ENCODE peak calls at places on chromosomes 13 and 19, in six cellular contexts. Y, B, J, G, A and U are unnamed samples.

GRCh38 chr13:109844396-109844795 is 58.0 kb upstream of the IRS2 start:
- DNase-seq in Y (no peak), B (no peak), J (no peak), G (no peak), A (no peak), U (no peak)

GRCh38 chr13:56735537-56735942 is 405.2 kb upstream of the PRR20A start:
- DNase-seq in Y (peak; percentile 36), B (no peak), J (no peak), G (no peak), A (no peak), U (no peak)

GRCh38 chr19:57477191-57478008 is at the start of gene ZNF772:
- DNase-seq in Y (peak; percentile 93), B (peak; percentile 95), J (peak; percentile 81), G (peak; percentile 92), A (peak; percentile 86), U (peak; percentile 95)

GRCh38 chr19:58021541-58022282 is 12.1 kb upstream of the ZSCAN1 start:
- DNase-seq in Y (no peak), B (peak; percentile 53), J (no peak), G (no peak), A (peak; percentile 27), U (peak; percentile 12)

GRCh38 chr19:6232567-6232966 is 47.2 kb downstream of the MLLT1 start:
- DNase-seq in Y (peak; percentile 10), B (no peak), J (no peak), G (peak; percentile 66), A (no peak), U (no peak)

GRCh38 chr13:31038834-31039552 is 106.5 kb downstream of the TEX26 start:
- DNase-seq in Y (no peak), B (no peak), J (no peak), G (no peak), A (no peak), U (no peak)

GRCh38 chr13:113531041-113531873 is 40.7 kb upstream of the DCUN1D2 start:
- DNase-seq in Y (no peak), B (no peak), J (no peak), G (no peak), A (no peak), U (no peak)

GRCh38 chr19:47228168-47228936 is 2.6 kb downstream of the BBC3 start:
- DNase-seq in Y (peak; percentile 75), B (peak; percentile 69), J (no peak), G (peak; percentile 84), A (peak; percentile 74), U (peak; percentile 61)

GRCh38 chr19:14840206-14840605 is 5.2 kb upstream of the OR7A5 start:
- DNase-seq in Y (no peak), B (no peak), J (no peak), G (no peak), A (no peak), U (no peak)

GRCh38 chr13:79966502-79966901 is 374.4 kb downstream of the SPRY2 start:
- DNase-seq in Y (no peak), B (no peak), J (no peak), G (no peak), A (no peak), U (no peak)

GRCh38 chr19:33093420-33094210 is 12.6 kb downstream of the GPATCH1 start:
- DNase-seq in Y (no peak), B (no peak), J (no peak), G (no peak), A (no peak), U (no peak)

GRCh38 chr19:3364501-3364858 is 1.9 kb upstream of the NFIC start:
- DNase-seq in Y (no peak), B (no peak), J (no peak), G (no peak), A (no peak), U (no peak)
- H3K27me3 ChIP-seq in Y (no peaks in the 10 kb centered on the region), B (no peaks in the 10 kb centered on the region), J (no peaks in the 10 kb centered on the region), G (no peaks in the 10 kb centered on the region), A (no peaks in the 10 kb centered on the region), U (no peaks in the 10 kb centered on the region)

DNA sequence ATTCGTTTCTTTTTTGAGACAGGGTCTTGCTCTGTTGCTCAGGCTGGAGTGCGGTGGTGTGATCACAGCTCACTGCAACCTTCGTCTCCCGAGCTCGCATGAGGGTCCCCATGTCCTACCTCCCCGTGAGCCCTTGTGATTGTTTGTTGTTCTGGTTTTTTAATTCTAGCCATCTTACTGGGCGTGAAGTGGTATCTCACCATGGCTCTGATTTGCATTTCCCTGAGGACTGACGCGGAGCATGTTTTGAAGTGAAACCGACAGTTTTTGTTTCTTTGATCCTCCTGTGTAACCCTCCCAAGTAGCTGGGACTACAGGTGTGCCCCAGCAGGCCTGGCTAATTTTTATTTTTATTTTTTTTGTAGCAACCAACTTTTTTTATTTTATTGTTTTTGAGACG is 21.7 kb downstream of the GNG7 start:
- DNase-seq in Y (no peak), B (no peak), J (no peak), G (no peak), A (no peak), U (no peak)
- H3K27ac ChIP-seq in Y (no peak overlapping the region), B (no peak overlapping the region), J (no peak overlapping the region), G (no peak overlapping the region), A (no peak overlapping the region), U (no peak overlapping the region)

GRCh38 chr13:24931450-24932217 is 164.3 kb upstream of the PABPC3 start:
- DNase-seq in Y (no peak), B (no peak), J (no peak), G (no peak), A (no peak), U (no peak)
- H3K4me3 ChIP-seq in Y (no peak overlapping the region), B (no peak overlapping the region), J (no peak overlapping the region), G (no peak overlapping the region), A (no peak overlapping the region), U (no peak overlapping the region)

GRCh38 chr19:35669566-35669965 is 3.2 kb downstream of the UPK1A start:
- DNase-seq in Y (no peak), B (no peak), J (no peak), G (no peak), A (no peak), U (no peak)
- H3K27me3 ChIP-seq in Y (peaks cover 8% of the 10 kb centered on the region), B (peaks cover 4% of the 10 kb centered on the region), J (no peaks in the 10 kb centered on the region), G (peaks cover 32% of the 10 kb centered on the region), A (peaks cover 32% of the 10 kb centered on the region), U (no peaks in the 10 kb centered on the region)